ENCODE peak calls at places on chromosomes 11 and 22, in five cellular contexts. S is stimulated activated CD4-positive, alpha-beta T cell treated with anti-CD3 and anti-CD28 coated beads, Interleukin-1b, Interleukin-23, amount 100 ng/mL, for 1 hour; G is left colon; A is NCI-H1694 treated with DMSO at 0.1 percent for 48 hours; T is mesenchymal stem cell. K is an unnamed sample.

GRCh38 chr11:68859123-68859522 is 17.4 kb upstream of the CPT1A start:
- DNase-seq in S (no peak), G (no peak), A (no peak), T (no peak), K (no peak)

GRCh38 chr11:68302256-68303054 is 9.9 kb upstream of the LRP5 start:
- DNase-seq in S (no peak), G (peak; percentile 88), A (no peak), T (peak; percentile 68), K (no peak)

GRCh38 chr22:23305321-23305910 is 125.1 kb downstream of the BCR start:
- DNase-seq in S (no peak), G (peak; percentile 22), A (no peak), T (peak; percentile 82), K (no peak)

GRCh38 chr22:42930810-42931420 is 73.8 kb upstream of the ARFGAP3 start:
- DNase-seq in S (no peak), G (no peak), A (no peak), T (no peak), K (no peak)

GRCh38 chr11:13939952-13940610 is 22.4 kb upstream of the SPON1 start:
- DNase-seq in S (no peak), G (no peak), A (no peak), T (no peak), K (no peak)

GRCh38 chr11:79670846-79671245 is 230.0 kb upstream of the TENM4 start:
- DNase-seq in S (no peak), G (no peak), A (no peak), T (no peak), K (no peak)

GRCh38 chr11:129968611-129969419 is 33.8 kb downstream of the PRDM10 start:
- DNase-seq in S (no peak), G (no peak), A (no peak), T (no peak), K (peak; percentile 88)

GRCh38 chr11:5639953-5640352 is 15.2 kb downstream of the TRIM34 start:
- DNase-seq in S (no peak), G (no peak), A (no peak), T (no peak), K (no peak)

GRCh38 chr11:78660451-78660850 is 85.8 kb upstream of the NARS2 start:
- DNase-seq in S (no peak), G (no peak), A (no peak), T (no peak), K (no peak)

GRCh38 chr22:48443680-48444079 is 1384.0 kb downstream of the BRD1 start:
- DNase-seq in S (no peak), G (no peak), A (no peak), T (no peak), K (no peak)

GRCh38 chr11:1070594-1071462 is 3.8 kb upstream of the MUC2 start:
- DNase-seq in S (no peak), G (no peak), A (no peak), T (no peak), K (no peak)

GRCh38 chr11:67082071-67082791 is 25.6 kb downstream of the RHOD start:
- DNase-seq in S (no peak), G (no peak), A (no peak), T (no peak), K (no peak)

GRCh38 chr11:118263694-118264567 is at the start of gene MPZL2:
- DNase-seq in S (no peak), G (peak; percentile 86), A (no peak), T (no peak), K (no peak)

GRCh38 chr22:47195676-47196492 is 433.4 kb downstream of the TBC1D22A start:
- DNase-seq in S (no peak), G (no peak), A (no peak), T (no peak), K (no peak)

GRCh38 chr22:37176464-37177061 is 11.5 kb downstream of the C1QTNF6 start:
- DNase-seq in S (no peak), G (peak; percentile 62), A (no peak), T (peak; percentile 48), K (no peak)

GRCh38 chr11:72758690-72759389 is 6.6 kb upstream of the ARAP1 start:
- DNase-seq in S (no peak), G (no peak), A (no peak), T (peak; percentile 87), K (no peak)

GRCh38 chr11:69511358-69512015 is 30.0 kb downstream of the LINC01488 start:
- DNase-seq in S (no peak), G (no peak), A (no peak), T (no peak), K (no peak)

GRCh38 chr11:12727556-12728070 is 53.4 kb downstream of the TEAD1 start:
- DNase-seq in S (no peak), G (no peak), A (no peak), T (no peak), K (no peak)

GRCh38 chr11:101436511-101437142 is 147.2 kb downstream of the TRPC6 start:
- DNase-seq in S (no peak), G (no peak), A (no peak), T (peak; percentile 46), K (no peak)

GRCh38 chr11:118921929-118922744 is 3.6 kb downstream of the BCL9L start:
- DNase-seq in S (no peak), G (peak; percentile 86), A (no peak), T (peak; percentile 83), K (no peak)

GRCh38 chr11:70688142-70688541 is 289.8 kb downstream of the CTTN start:
- DNase-seq in S (no peak), G (no peak), A (no peak), T (no peak), K (no peak)

GRCh38 chr11:47236482-47236881 is 12.1 kb downstream of the ACP2 start:
- DNase-seq in S (no peak), G (no peak), A (no peak), T (peak; percentile 69), K (no peak)

GRCh38 chr11:100631316-100631715 is 55.8 kb upstream of the ARHGAP42 start:
- DNase-seq in S (no peak), G (no peak), A (no peak), T (no peak), K (no peak)